ENCODE peak calls at places on chromosomes 11 and 22, in ten cellular contexts. A is dorsolateral prefrontal cortex, R is A673, I is substantia nigra, V is AG04450, O is HCT116, G is PC-9, T is suprapubic skin, E is DND-41, L is upper lobe of left lung. B is an unnamed sample.

GRCh38 chr22:35156945-35157344 is 91.0 kb downstream of the ISX start:
- DNase-seq in A (no peak), R (no peak), I (no peak), V (no peak), O (no peak), G (no peak), T (no peak), E (no peak), L (no peak), B (no peak)

GRCh38 chr22:38110863-38111852 is 674 bp upstream of the BAIAP2L2 start:
- DNase-seq in A (no peak), R (no peak), I (no peak), V (no peak), O (no peak), G (peak; percentile 84), T (no peak), E (no peak), L (peak; percentile 80), B (no peak)

GRCh38 chr22:25582946-25583345 is 18.5 kb downstream of the GRK3 start:
- DNase-seq in A (no peak), R (no peak), I (no peak), V (peak; percentile 6), O (no peak), G (no peak), T (no peak), E (no peak), L (no peak), B (no peak)

GRCh38 chr22:36934153-36934939 is 20.9 kb downstream of the CSF2RB start:
- DNase-seq in A (no peak), R (no peak), I (no peak), V (no peak), O (no peak), G (no peak), T (peak; percentile 54), E (no peak), L (peak; percentile 27), B (no peak)

GRCh38 chr11:101442936-101443521 is 140.8 kb downstream of the TRPC6 start:
- DNase-seq in A (no peak), R (no peak), I (no peak), V (no peak), O (no peak), G (no peak), T (no peak), E (no peak), L (no peak), B (no peak)

GRCh38 chr22:30790366-30790765 is 95.7 kb downstream of the OSBP2 start:
- DNase-seq in A (no peak), R (no peak), I (no peak), V (no peak), O (no peak), G (no peak), T (no peak), E (no peak), L (no peak), B (no peak)

GRCh38 chr11:57935402-57936049 is 88.2 kb upstream of the OR9Q1 start:
- DNase-seq in A (no peak), R (no peak), I (no peak), V (no peak), O (no peak), G (no peak), T (no peak), E (no peak), L (no peak), B (no peak)

GRCh38 chr11:119315139-119316016 is 1.6 kb downstream of the MCAM start:
- DNase-seq in A (peak; percentile 71), R (peak; percentile 56), I (peak; percentile 71), V (no peak), O (no peak), G (peak; percentile 65), T (no peak), E (peak; percentile 78), L (peak; percentile 85), B (no peak)

GRCh38 chr11:119641991-119642745 is 86.8 kb downstream of the NECTIN1 start:
- DNase-seq in A (no peak), R (peak; percentile 42), I (no peak), V (no peak), O (peak; percentile 4), G (peak; percentile 8), T (no peak), E (peak; percentile 11), L (no peak), B (no peak)

GRCh38 chr11:93490996-93491618 is 52.1 kb downstream of the SMCO4 start:
- DNase-seq in A (no peak), R (no peak), I (no peak), V (no peak), O (no peak), G (no peak), T (no peak), E (no peak), L (no peak), B (no peak)

DNA sequence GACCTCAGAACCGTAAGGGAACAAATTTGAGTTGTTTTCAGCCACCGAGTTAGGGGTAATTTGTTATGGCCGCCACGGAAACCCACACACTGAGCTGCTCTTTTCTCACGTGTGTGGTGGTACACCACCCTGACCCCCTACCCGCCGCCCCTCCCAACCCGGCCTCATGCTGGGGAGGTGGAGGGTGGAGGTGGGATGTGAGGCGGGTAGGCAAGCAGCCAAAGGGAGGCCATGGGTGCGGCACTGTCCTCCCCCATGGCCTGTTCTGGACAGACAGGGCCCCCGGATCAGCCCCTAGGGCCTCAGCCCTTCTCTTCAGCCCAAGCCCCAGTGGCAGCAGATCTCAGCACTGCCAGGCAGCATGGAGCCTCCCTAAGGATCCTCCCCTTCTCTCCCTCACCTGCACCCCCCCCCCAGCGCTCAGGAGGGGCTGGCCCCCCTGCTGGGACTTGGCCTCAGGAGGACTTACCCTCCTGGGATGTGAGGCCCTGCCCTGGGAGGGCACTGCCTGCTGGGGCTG is 7.9 kb downstream of the PRR5 start:
- DNase-seq in A (no peak), R (no peak), I (no peak), V (no peak), O (no peak), G (no peak), T (no peak), E (no peak), L (peak; percentile 58), B (no peak)
- H3K27ac ChIP-seq in A (no peak overlapping the region), R (no peak overlapping the region), I (no peak overlapping the region), V (no peak overlapping the region), O (no peak overlapping the region), G (no peak overlapping the region), T (no peak overlapping the region), E (no peak overlapping the region), L (no peak overlapping the region), B (no peak overlapping the region)

DNA sequence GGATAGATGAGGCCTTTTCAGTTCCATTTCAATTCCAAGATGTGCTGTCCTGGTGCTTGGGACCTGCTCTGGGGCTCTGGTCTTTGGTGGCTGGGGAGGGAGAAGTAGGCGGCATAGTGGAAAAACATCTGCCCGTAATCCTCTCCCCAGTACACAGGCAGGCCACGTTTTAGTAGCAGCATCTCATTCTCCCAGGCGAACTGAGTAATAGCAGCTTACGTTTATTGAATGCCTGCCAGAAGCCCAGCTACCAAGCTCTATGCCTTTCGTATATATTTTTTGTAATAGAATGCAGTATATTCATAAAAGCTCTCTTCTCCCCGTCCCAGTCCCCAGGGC is 11.4 kb downstream of the ACO2 start:
- DNase-seq in A (peak; percentile 32), R (no peak), I (no peak), V (peak; percentile 66), O (no peak), G (no peak), T (no peak), E (no peak), L (no peak), B (no peak)
- H3K27ac ChIP-seq in A (peak overlapping the region; percentile 86), R (no peak overlapping the region), I (peak overlapping the region; percentile 72), V (peak overlapping the region; percentile 94), O (no peak overlapping the region), G (no peak overlapping the region), T (peak overlapping the region; percentile 76), E (no peak overlapping the region), L (peak overlapping the region; percentile 36), B (no peak overlapping the region)

GRCh38 chr11:70608568-70609314 is 210.4 kb downstream of the CTTN start:
- DNase-seq in A (no peak), R (no peak), I (no peak), V (no peak), O (no peak), G (no peak), T (no peak), E (no peak), L (peak; percentile 59), B (no peak)

GRCh38 chr11:70610561-70610960 is 212.2 kb downstream of the CTTN start:
- DNase-seq in A (no peak), R (peak; percentile 42), I (no peak), V (no peak), O (no peak), G (no peak), T (no peak), E (no peak), L (no peak), B (no peak)

GRCh38 chr11:70612459-70613141 is 214.3 kb downstream of the CTTN start:
- DNase-seq in A (no peak), R (no peak), I (no peak), V (no peak), O (no peak), G (no peak), T (no peak), E (no peak), L (no peak), B (no peak)

GRCh38 chr11:70611890-70612289 is 213.6 kb downstream of the CTTN start:
- DNase-seq in A (no peak), R (no peak), I (no peak), V (no peak), O (no peak), G (no peak), T (no peak), E (no peak), L (no peak), B (no peak)

DNA sequence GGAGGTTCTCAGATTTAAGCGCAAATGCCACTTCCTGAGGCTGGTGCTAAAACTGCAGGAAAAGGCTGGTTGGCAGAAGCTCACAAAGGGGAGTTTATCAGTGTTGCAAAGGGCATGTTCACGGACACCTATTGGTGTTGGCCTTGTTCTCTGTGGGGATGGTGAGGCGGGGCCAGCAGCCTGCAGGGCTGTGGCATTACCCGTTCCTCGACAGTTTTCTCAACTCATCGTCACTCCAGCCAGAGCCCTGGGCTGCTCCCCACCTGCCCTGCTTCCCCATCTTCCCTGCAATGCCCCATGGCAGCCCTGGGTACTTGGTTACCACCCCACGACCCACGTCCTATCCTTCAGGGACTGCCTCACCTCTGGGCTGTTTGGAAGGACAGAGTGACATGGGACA is 212.8 kb downstream of the CTTN start:
- DNase-seq in A (no peak), R (no peak), I (no peak), V (no peak), O (no peak), G (no peak), T (no peak), E (no peak), L (no peak), B (no peak)
- H3K27ac ChIP-seq in A (peak overlapping the region; percentile 28), R (no peak overlapping the region), I (no peak overlapping the region), V (no peak overlapping the region), O (no peak overlapping the region), G (no peak overlapping the region), T (no peak overlapping the region), E (no peak overlapping the region), L (no peak overlapping the region), B (no peak overlapping the region)

DNA sequence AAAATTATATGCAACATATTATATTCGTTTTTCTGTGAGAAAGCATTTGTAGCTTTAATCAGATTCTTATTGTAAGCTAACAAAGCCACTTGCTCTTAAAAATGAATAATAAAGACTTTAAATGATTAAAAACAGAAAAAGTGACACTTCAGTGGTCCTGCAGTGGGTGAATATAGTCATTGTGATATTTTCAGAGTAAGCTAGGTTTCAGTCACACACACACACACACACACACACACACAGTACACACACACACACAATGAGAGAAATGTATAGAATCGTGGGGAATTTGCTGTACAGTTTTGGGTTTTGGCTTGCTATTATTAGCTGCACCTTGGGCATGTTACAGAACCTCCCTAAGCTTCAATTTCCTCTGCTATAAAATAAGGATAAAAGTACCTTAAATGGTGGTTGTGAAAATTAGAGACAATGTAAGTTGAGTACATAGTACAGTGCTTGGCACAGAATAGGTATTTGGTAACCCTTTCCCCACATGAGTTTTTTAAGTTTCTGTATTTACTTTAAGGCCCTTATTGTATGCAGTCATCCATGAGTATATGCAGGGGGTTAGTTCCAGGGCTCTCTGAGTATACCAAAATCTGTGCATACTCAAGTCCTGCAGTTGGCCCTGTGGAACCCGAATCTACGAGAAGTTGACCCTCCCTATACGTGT is 39.8 kb downstream of the CSTPP1 start:
- DNase-seq in A (no peak), R (no peak), I (no peak), V (no peak), O (no peak), G (no peak), T (no peak), E (no peak), L (no peak), B (no peak)
- H3K27ac ChIP-seq in A (peak overlapping the region; percentile 79), R (peak overlapping the region; percentile 38), I (peak overlapping the region; percentile 75), V (no peak overlapping the region), O (no peak overlapping the region), G (no peak overlapping the region), T (no peak overlapping the region), E (no peak overlapping the region), L (no peak overlapping the region), B (no peak overlapping the region)